ENCODE peak calls at places on chromosomes 4 and X, in five cellular contexts. G is NCI-H187, I is HepG2, V is hypothalamus, D is kidney epithelial cell. L is an unnamed sample.

GRCh38 chrX:43861750-43862149 is 20.5 kb downstream of the MAOB start:
- DNase-seq in G (no peak), I (peak; percentile 56), V (no peak), D (no peak), L (no peak)

GRCh38 chrX:31331045-31331444 is 259.2 kb upstream of the FTHL17 start:
- DNase-seq in G (no peak), I (no peak), V (no peak), D (no peak), L (no peak)

GRCh38 chr4:105555409-105555808 is 3.0 kb downstream of the ARHGEF38 start:
- DNase-seq in G (no peak), I (no peak), V (no peak), D (no peak), L (no peak)

GRCh38 chrX:1486749-1487361 is 34.1 kb upstream of the ASMTL start:
- DNase-seq in G (no peak), I (no peak), V (no peak), D (no peak), L (no peak)

GRCh38 chr4:165580379-165580905 is 201.6 kb downstream of the CPE start:
- DNase-seq in G (no peak), I (no peak), V (no peak), D (peak; percentile 97), L (peak; percentile 100)

GRCh38 chr4:115851918-115852766 is 738.7 kb upstream of the NDST4 start:
- DNase-seq in G (no peak), I (peak; percentile 53), V (no peak), D (peak; percentile 2), L (peak; percentile 12)

GRCh38 chrX:155031657-155032056 is 5.0 kb downstream of the FUNDC2 start:
- DNase-seq in G (no peak), I (no peak), V (no peak), D (no peak), L (no peak)

GRCh38 chr4:67122029-67122428 is 423.3 kb downstream of the CENPC start:
- DNase-seq in G (no peak), I (peak; percentile 13), V (no peak), D (no peak), L (no peak)

GRCh38 chrX:82092307-82092706 is 890.4 kb downstream of the SH3BGRL start:
- DNase-seq in G (no peak), I (no peak), V (no peak), D (no peak), L (no peak)

GRCh38 chr4:147640331-147640730 is 23.1 kb downstream of the TMEM184C start:
- DNase-seq in G (no peak), I (no peak), V (no peak), D (no peak), L (no peak)

GRCh38 chr4:100988876-100989275 is 358.4 kb downstream of the PPP3CA start:
- DNase-seq in G (no peak), I (no peak), V (no peak), D (no peak), L (no peak)

GRCh38 chr4:52036875-52037274 is 1.2 kb downstream of the SGCB start:
- DNase-seq in G (no peak), I (no peak), V (no peak), D (no peak), L (no peak)

GRCh38 chrX:40318796-40319195 is 221.0 kb upstream of the BCOR start:
- DNase-seq in G (no peak), I (no peak), V (no peak), D (no peak), L (no peak)

GRCh38 chr4:16757080-16757521 is 141.3 kb downstream of the LDB2 start:
- DNase-seq in G (no peak), I (no peak), V (no peak), D (no peak), L (no peak)